ENCODE peak calls at places on chromosomes 11 and 22, in six cellular contexts. M is IMR-90, S is neuronal stem cell, Z is H9, H is H1, E is mesenchymal stem cell. V is an unnamed sample.
A peak's percentile ranks its signal among the peaks of the same experiment; 100 is the strongest.

GRCh38 chr11:16361108-16361869 is 4.9 kb upstream of the SOX6 start:
- DNase-seq in M (no peak), S (no peak), Z (no peak), H (no peak), E (no peak), V (no peak)

GRCh38 chr11:65972116-65972515 is 10.6 kb downstream of the SART1 start:
- DNase-seq in M (no peak), S (no peak), Z (no peak), H (no peak), E (no peak), V (no peak)

GRCh38 chr22:37060801-37061610 is 9.5 kb downstream of the KCTD17 start:
- DNase-seq in M (no peak), S (no peak), Z (no peak), H (no peak), E (no peak), V (no peak)

GRCh38 chr11:113876074-113876797 is 864 bp upstream of the USP28 start:
- DNase-seq in M (no peak), S (no peak), Z (no peak), H (no peak), E (no peak), V (no peak)

GRCh38 chr22:39718206-39718605 is 147.7 kb downstream of the CACNA1I start:
- DNase-seq in M (no peak), S (no peak), Z (no peak), H (no peak), E (no peak), V (no peak)

GRCh38 chr11:87421422-87421821 is 383.7 kb downstream of the TMEM135 start:
- DNase-seq in M (peak; percentile 87), S (peak; percentile 73), Z (peak; percentile 72), H (peak; percentile 60), E (peak; percentile 78), V (peak; percentile 94)

GRCh38 chr11:61787928-61788491 is 4.4 kb downstream of the TMEM258 start:
- DNase-seq in M (peak; percentile 61), S (peak; percentile 30), Z (peak; percentile 74), H (peak; percentile 75), E (peak; percentile 74), V (peak; percentile 87)

GRCh38 chr11:27116684-27117083 is 76.1 kb downstream of the BBOX1 start:
- DNase-seq in M (no peak), S (no peak), Z (no peak), H (no peak), E (peak; percentile 74), V (no peak)

GRCh38 chr22:34055525-34056200 is 135.4 kb upstream of the LARGE1 start:
- DNase-seq in M (no peak), S (peak; percentile 35), Z (peak; percentile 82), H (peak; percentile 87), E (peak; percentile 5), V (peak; percentile 95)

GRCh38 chr11:9815486-9816136 is 151.7 kb downstream of the SWAP70 start:
- DNase-seq in M (peak; percentile 87), S (no peak), Z (no peak), H (no peak), E (peak; percentile 78), V (peak; percentile 44)

GRCh38 chr22:50272103-50272782 is 2.1 kb upstream of the MAPK11 start:
- DNase-seq in M (peak; percentile 13), S (peak; percentile 24), Z (no peak), H (peak; percentile 73), E (no peak), V (peak; percentile 52)

GRCh38 chr11:70297341-70297740 is 26.9 kb downstream of the PPFIA1 start:
- DNase-seq in M (peak; percentile 40), S (no peak), Z (no peak), H (no peak), E (no peak), V (no peak)

GRCh38 chr22:48786679-48786996 is 1041.0 kb downstream of the BRD1 start:
- DNase-seq in M (no peak), S (no peak), Z (no peak), H (peak; percentile 43), E (no peak), V (no peak)
- H3K4ac ChIP-seq in M (no peak overlapping the region), S (no peak overlapping the region), Z (no peak overlapping the region), H (no peak overlapping the region), E (no peak overlapping the region), V (no peak overlapping the region)

GRCh38 chr22:30245181-30245984 is 1.2 kb downstream of the LIF start:
- DNase-seq in M (no peak), S (no peak), Z (peak; percentile 63), H (no peak), E (no peak), V (peak; percentile 66)
- H3K18ac ChIP-seq in M (peak overlapping the region; percentile 100), S (peak overlapping the region; percentile 96), Z (peak overlapping the region; percentile 31), H (peak overlapping the region; percentile 87), E (peak overlapping the region; percentile 63), V (peak overlapping the region; percentile 22)

GRCh38 chr11:115217726-115218311 is 286.4 kb downstream of the CADM1 start:
- DNase-seq in M (no peak), S (no peak), Z (no peak), H (no peak), E (no peak), V (no peak)
- H3K23ac ChIP-seq in M (no peak overlapping the region), S (no peak overlapping the region), Z (no peak overlapping the region), H (no peak overlapping the region), E (no peak overlapping the region), V (no peak overlapping the region)

GRCh38 chr11:94708176-94708575 is 60.0 kb upstream of the AMOTL1 start:
- DNase-seq in M (no peak), S (no peak), Z (no peak), H (no peak), E (no peak), V (peak; percentile 39)

GRCh38 chr11:94708642-94709041 is 59.5 kb upstream of the AMOTL1 start:
- DNase-seq in M (no peak), S (no peak), Z (no peak), H (no peak), E (no peak), V (no peak)

GRCh38 chr11:94702481-94702880 is 65.7 kb upstream of the AMOTL1 start:
- DNase-seq in M (no peak), S (no peak), Z (no peak), H (no peak), E (no peak), V (peak; percentile 22)

GRCh38 chr11:94706211-94706610 is 61.9 kb upstream of the AMOTL1 start:
- DNase-seq in M (peak; percentile 37), S (no peak), Z (no peak), H (no peak), E (no peak), V (peak; percentile 44)

DNA sequence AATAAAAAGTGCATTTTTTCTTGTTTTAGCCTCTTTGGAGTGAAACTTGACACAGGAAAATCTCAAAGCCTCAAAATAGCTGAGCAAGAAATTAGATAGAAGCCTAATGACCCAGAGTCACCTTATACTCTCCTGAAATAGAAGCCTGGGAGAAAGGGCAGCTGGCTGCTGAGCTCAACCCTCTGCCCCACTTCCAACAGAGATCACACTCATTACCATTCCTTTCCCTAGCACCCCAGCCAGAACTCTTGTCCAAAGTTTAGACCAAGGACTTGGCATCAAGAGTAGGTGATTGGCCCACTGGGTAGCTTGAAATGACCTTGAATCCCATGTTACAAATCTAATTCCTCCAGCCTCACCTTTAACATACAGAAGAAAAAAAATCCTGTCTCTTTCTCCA is 62.7 kb upstream of the AMOTL1 start:
- DNase-seq in M (no peak), S (no peak), Z (no peak), H (no peak), E (no peak), V (no peak)
- H3K4ac ChIP-seq in M (no peak overlapping the region), S (no peak overlapping the region), Z (no peak overlapping the region), H (no peak overlapping the region), E (no peak overlapping the region), V (peak overlapping the region; percentile 95)

GRCh38 chr11:95337175-95337957 is 106.4 kb upstream of the SESN3 start:
- DNase-seq in M (peak; percentile 33), S (peak; percentile 49), Z (peak; percentile 52), H (peak; percentile 53), E (peak; percentile 85), V (peak; percentile 87)
- H3K18ac ChIP-seq in M (peak overlapping the region; percentile 6), S (peak overlapping the region; percentile 55), Z (no peak overlapping the region), H (peak overlapping the region; percentile 34), E (peak overlapping the region; percentile 30), V (peak overlapping the region; percentile 5)

GRCh38 chr22:45503071-45503815 is 560 bp downstream of the FBLN1 start:
- DNase-seq in M (no peak), S (peak; percentile 68), Z (peak; percentile 61), H (peak; percentile 76), E (peak; percentile 45), V (peak; percentile 73)

GRCh38 chr22:45504703-45505341 is 2.1 kb downstream of the FBLN1 start:
- DNase-seq in M (peak; percentile 37), S (peak; percentile 83), Z (no peak), H (peak; percentile 60), E (peak; percentile 70), V (peak; percentile 79)

GRCh38 chr22:45505991-45506743 is 3.5 kb downstream of the FBLN1 start:
- DNase-seq in M (no peak), S (no peak), Z (no peak), H (no peak), E (no peak), V (no peak)

GRCh38 chr22:45502215-45503070 is at the start of gene FBLN1:
- DNase-seq in M (no peak), S (peak; percentile 85), Z (peak; percentile 74), H (peak; percentile 86), E (peak; percentile 56), V (peak; percentile 89)

GRCh38 chr22:45503816-45504702 is 1.4 kb downstream of the FBLN1 start:
- DNase-seq in M (peak; percentile 72), S (peak; percentile 98), Z (peak; percentile 77), H (peak; percentile 65), E (peak; percentile 85), V (peak; percentile 74)
- H3K23ac ChIP-seq in M (peak overlapping the region; percentile 95), S (peak overlapping the region; percentile 15), Z (no peak overlapping the region), H (no peak overlapping the region), E (no peak overlapping the region), V (peak overlapping the region; percentile 90)

GRCh38 chr11:6362185-6362867 is 27.9 kb upstream of the SMPD1 start:
- DNase-seq in M (no peak), S (no peak), Z (no peak), H (no peak), E (no peak), V (no peak)
- H3K4ac ChIP-seq in M (no peak overlapping the region), S (no peak overlapping the region), Z (no peak overlapping the region), H (no peak overlapping the region), E (no peak overlapping the region), V (no peak overlapping the region)

V was measured in mesendoderm.